ENCODE peak calls at places on chromosomes 1 and 21, in five cellular contexts. T is left ventricle myocardium inferior, N is right cardiac atrium, K is HAP-1, W is astrocyte of the spinal cord. M is an unnamed sample.
A peak's percentile ranks its signal among the peaks of the same experiment; 100 is the strongest.

GRCh38 chr1:61162513-61163274 is 80.3 kb downstream of the NFIA start:
- DNase-seq in W (no peak), N (no peak), K (no peak), T (no peak), M (no peak)

GRCh38 chr1:46613661-46614603 is 2.7 kb downstream of the MOB3C start:
- DNase-seq in N (peak; percentile 99), W (peak; percentile 62), T (peak; percentile 96), K (peak; percentile 26), M (no peak)

GRCh38 chr1:147072371-147073061 is 99.8 kb downstream of the PRKAB2 start:
- DNase-seq in W (no peak), T (no peak), K (no peak), N (peak; percentile 43), M (no peak)

GRCh38 chr1:109630881-109631512 is 11.4 kb downstream of the AMPD2 start:
- DNase-seq in N (peak; percentile 32), T (no peak), K (peak; percentile 5), W (no peak), M (no peak)

GRCh38 chr1:193971595-193971994 is 785.2 kb upstream of the B3GALT2 start:
- DNase-seq in W (peak; percentile 71), N (no peak), K (no peak), T (no peak), M (no peak)

GRCh38 chr1:206962269-206962668 is 8.0 kb downstream of the FCAMR start:
- DNase-seq in N (no peak), W (no peak), K (no peak), T (no peak), M (no peak)

GRCh38 chr1:226702957-226703831 is 35.9 kb downstream of the ITPKB start:
- DNase-seq in N (peak; percentile 93), W (peak; percentile 84), T (peak; percentile 84), K (peak; percentile 73), M (no peak)

GRCh38 chr1:161082996-161083742 is 6.2 kb downstream of the NECTIN4 start:
- DNase-seq in W (peak; percentile 93), T (peak; percentile 57), N (peak; percentile 87), K (no peak), M (peak; percentile 73)

GRCh38 chr1:39139723-39140360 is 64.7 kb upstream of the MACF1 start:
- DNase-seq in W (no peak), K (no peak), T (no peak), N (no peak), M (no peak)

GRCh38 chr1:27615346-27616004 is 11.5 kb upstream of the AHDC1 start:
- DNase-seq in T (no peak), W (no peak), K (no peak), N (no peak), M (no peak)

GRCh38 chr1:198007687-198008627 is 90.8 kb downstream of the LHX9 start:
- DNase-seq in N (no peak), T (no peak), K (no peak), W (no peak), M (no peak)

GRCh38 chr1:178066904-178067531 is 26.9 kb upstream of the RASAL2 start:
- DNase-seq in W (no peak), K (no peak), T (no peak), N (no peak), M (no peak)

GRCh38 chr1:203273869-203274602 is 31.3 kb upstream of the BTG2 start:
- DNase-seq in T (peak; percentile 62), K (no peak), W (no peak), N (peak; percentile 86), M (no peak)
- H3K4me3 ChIP-seq in T (peak overlapping the region; percentile 58), K (no peak overlapping the region), W (no peak overlapping the region), N (no peak overlapping the region), M (no peak overlapping the region)

DNA sequence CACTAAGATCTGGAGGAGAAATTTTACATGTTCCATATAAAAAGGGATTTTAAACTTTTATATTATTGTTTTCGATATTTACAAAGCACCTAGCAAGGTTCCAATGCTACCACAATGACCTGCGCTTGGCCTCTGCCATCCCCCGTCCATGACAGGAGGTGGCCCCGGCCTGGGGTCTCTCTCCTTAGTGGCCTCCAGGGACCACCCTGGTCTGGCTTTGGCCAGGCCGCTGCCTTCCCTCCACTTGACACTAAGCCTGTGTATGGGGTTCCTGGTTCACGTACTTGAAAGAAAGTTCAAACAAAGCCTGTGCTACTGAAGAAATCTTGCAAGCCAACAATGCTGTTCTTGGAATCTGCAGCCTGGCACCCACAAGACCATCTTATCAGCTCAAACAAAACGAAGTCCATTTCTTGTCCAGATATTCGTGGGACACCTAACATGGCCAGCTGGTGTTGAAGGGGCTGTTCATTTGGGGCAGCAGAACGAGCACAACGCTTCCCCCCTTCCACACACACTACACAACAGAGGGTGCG is 12.8 kb downstream of the PRDM15 start:
- DNase-seq in K (no peak), W (no peak), N (no peak), T (no peak), M (no peak)
- H3K4me3 ChIP-seq in K (no peak overlapping the region), W (no peak overlapping the region), N (no peak overlapping the region), T (no peak overlapping the region), M (no peak overlapping the region)

DNA sequence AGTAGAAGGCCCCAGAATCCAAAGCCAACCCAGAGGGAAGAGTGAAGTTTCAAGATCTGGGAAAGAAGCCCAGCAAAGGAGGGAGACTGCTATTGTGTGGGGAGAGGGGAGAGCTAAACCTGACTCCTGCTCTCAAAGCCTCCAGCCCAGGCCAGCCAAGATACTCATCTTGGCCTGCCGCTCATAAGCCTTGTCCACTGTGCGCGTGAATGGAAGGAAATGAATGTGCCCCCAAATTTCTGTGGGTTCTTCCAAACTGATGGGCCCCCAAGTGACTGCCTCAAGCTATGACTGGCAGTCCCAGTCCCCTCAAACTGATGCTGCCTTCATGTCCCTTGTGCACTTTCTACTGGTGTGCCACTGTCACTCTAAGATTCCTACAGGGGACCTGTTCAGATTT is 2.0 kb downstream of the PLXNA2 start:
- DNase-seq in W (no peak), K (no peak), T (no peak), N (no peak), M (no peak)
- H3K4me3 ChIP-seq in W (peak overlapping the region; percentile 77), K (no peak overlapping the region), T (peak overlapping the region; percentile 94), N (peak overlapping the region; percentile 96), M (peak overlapping the region; percentile 87)

GRCh38 chr1:59012378-59012777 is 228.5 kb upstream of the JUN start:
- DNase-seq in W (no peak), K (no peak), N (no peak), T (no peak), M (no peak)

GRCh38 chr1:59011663-59012062 is 227.8 kb upstream of the JUN start:
- DNase-seq in T (no peak), N (no peak), W (no peak), K (no peak), M (no peak)

GRCh38 chr1:59013928-59014279 is 230.1 kb upstream of the JUN start:
- DNase-seq in T (no peak), W (no peak), K (no peak), N (no peak), M (no peak)

GRCh38 chr1:59014827-59015226 is 231.0 kb upstream of the JUN start:
- DNase-seq in K (no peak), T (no peak), W (no peak), N (no peak), M (no peak)

GRCh38 chr1:59013276-59013927 is 229.6 kb upstream of the JUN start:
- DNase-seq in W (peak; percentile 26), T (peak; percentile 48), N (peak; percentile 78), K (peak; percentile 89), M (peak; percentile 71)
- H3K4me3 ChIP-seq in W (no peak overlapping the region), T (peak overlapping the region; percentile 46), N (no peak overlapping the region), K (peak overlapping the region; percentile 6), M (peak overlapping the region; percentile 22)